ENCODE peak calls at places on chromosomes 11 and 22, in four cellular contexts. F is esophagus muscularis mucosa, I is thoracic aorta, Z is colonic mucosa. X is an unnamed sample. For H3K4me1, the result is how much of the 10 kb centered on the place peaks cover.

GRCh38 chr11:1470681-1471611 is 15.6 kb downstream of the MOB2 start:
- DNase-seq in I (no peak), Z (no peak), F (no peak), X (no peak)

GRCh38 chr11:6682591-6682935 is 577 bp downstream of the MRPL17 start:
- DNase-seq in Z (no peak), I (no peak), F (no peak), X (no peak)

GRCh38 chr11:1983601-1983961 is 14.1 kb downstream of the H19 start:
- DNase-seq in I (no peak), Z (no peak), F (no peak), X (no peak)

GRCh38 chr11:100735949-100736675 is 49.0 kb downstream of the ARHGAP42 start:
- DNase-seq in F (no peak), Z (no peak), I (no peak), X (no peak)

GRCh38 chr11:72235351-72236057 is 8.5 kb downstream of the PHOX2A start:
- DNase-seq in F (no peak), Z (no peak), I (no peak), X (peak)

GRCh38 chr11:104254347-104254746 is 90.4 kb upstream of the PDGFD start:
- DNase-seq in F (no peak), I (no peak), Z (peak), X (peak)

GRCh38 chr11:19922689-19923035 is 210.0 kb downstream of the NAV2 start:
- DNase-seq in F (no peak), Z (no peak), I (no peak), X (no peak)

GRCh38 chr11:91978747-91979146 is 245.9 kb upstream of the FAT3 start:
- DNase-seq in F (no peak), I (no peak), Z (no peak), X (no peak)

GRCh38 chr11:67311556-67312082 is 8.3 kb downstream of the SSH3 start:
- DNase-seq in Z (no peak), F (no peak), I (no peak), X (peak)

GRCh38 chr11:10351435-10351767 is 46.5 kb downstream of the ADM start:
- DNase-seq in I (no peak), Z (no peak), F (no peak), X (no peak)

GRCh38 chr11:20050048-20050447 is 110.2 kb downstream of the DBX1 start:
- DNase-seq in I (no peak), F (no peak), Z (no peak), X (no peak)

GRCh38 chr22:39428597-39429071 is 28.2 kb upstream of the MGAT3 start:
- DNase-seq in Z (no peak), F (no peak), I (no peak), X (no peak)

GRCh38 chr22:42365337-42365865 is 66.8 kb downstream of the NFAM1 start:
- DNase-seq in I (no peak), F (no peak), Z (no peak), X (no peak)
- H3K4me3 ChIP-seq in I (peak), F (no peak), Z (no peak), X (no peak)

GRCh38 chr22:23754980-23755636 is 883 bp upstream of the VPREB3 start:
- DNase-seq in F (no peak), I (no peak), Z (no peak), X (no peak)

GRCh38 chr22:23754220-23754919 is at the start of gene VPREB3:
- DNase-seq in F (no peak), Z (no peak), I (no peak), X (no peak)

GRCh38 chr22:23753371-23753770 is 854 bp downstream of the VPREB3 start:
- DNase-seq in F (no peak), Z (no peak), I (no peak), X (no peak)

GRCh38 chr22:23756891-23757290 is 2.7 kb upstream of the VPREB3 start:
- DNase-seq in Z (no peak), I (no peak), F (no peak), X (no peak)

DNA sequence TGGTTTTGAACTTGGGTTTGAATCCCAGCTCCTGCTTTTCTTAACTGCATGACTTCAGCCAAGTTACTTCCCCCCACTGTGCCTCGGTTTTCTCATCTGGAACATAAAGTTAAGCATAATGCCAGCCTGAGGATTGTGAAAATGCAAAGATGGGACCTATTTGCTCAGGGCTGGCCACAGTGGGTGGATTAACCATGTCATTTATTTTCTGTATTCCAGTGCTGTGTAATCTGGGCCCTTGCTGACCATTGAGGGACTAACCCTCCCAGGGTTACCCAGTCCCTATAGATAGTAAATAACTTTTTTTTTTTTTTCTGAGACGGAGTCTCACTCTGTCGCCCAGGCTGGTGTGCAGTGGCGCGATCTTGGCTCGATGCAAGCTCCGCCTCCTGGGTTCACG is 1.5 kb upstream of the VPREB3 start:
- DNase-seq in F (no peak), Z (no peak), I (no peak), X (no peak)
- H3K4me1 ChIP-seq in F (under half), Z (under half), I (under half), X (under half)

DNA sequence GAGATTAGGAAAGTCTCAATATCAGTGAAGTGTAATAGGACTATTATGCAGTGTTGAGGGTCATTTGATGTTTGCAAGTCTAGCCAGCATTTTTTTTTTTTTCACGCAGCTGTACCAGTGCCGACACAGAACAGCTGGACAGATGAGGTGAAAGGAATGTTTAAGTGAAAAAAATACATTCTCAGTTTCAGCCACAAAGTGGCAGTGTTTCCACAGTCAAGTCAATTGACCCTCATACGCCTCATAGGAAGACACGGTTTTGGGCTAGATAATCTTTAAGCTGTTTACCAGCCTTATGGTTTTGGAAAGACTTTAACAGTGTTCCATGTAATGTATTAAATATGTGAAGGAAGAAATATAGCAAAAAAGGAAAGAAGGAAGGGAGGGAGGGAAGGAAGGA is 349.9 kb upstream of the ANO3 start:
- DNase-seq in I (no peak), Z (peak), F (no peak), X (no peak)
- TF ChIP-seq CTCF in I (peak), Z (peak), F (peak), X (peak)

GRCh38 chr22:30607300-30607930 is 441 bp downstream of the TCN2 start:
- DNase-seq in F (no peak), Z (no peak), I (no peak), X (no peak)
- H3K4me3 ChIP-seq in F (peak), Z (peak), I (peak), X (peak)

GRCh38 chr11:12091957-12092558 is 18.3 kb upstream of the MICAL2 start:
- DNase-seq in Z (peak), F (no peak), I (no peak), X (no peak)
- H3K4me1 ChIP-seq in Z (under half), F (under half), I (half or more), X (half or more)

GRCh38 chr11:44351898-44352498 is 42.1 kb upstream of the ALX4 start:
- DNase-seq in Z (no peak), F (no peak), I (no peak), X (peak)
- TF ChIP-seq CTCF in Z (no peak), F (no peak), I (no peak), X (peak)

DNA sequence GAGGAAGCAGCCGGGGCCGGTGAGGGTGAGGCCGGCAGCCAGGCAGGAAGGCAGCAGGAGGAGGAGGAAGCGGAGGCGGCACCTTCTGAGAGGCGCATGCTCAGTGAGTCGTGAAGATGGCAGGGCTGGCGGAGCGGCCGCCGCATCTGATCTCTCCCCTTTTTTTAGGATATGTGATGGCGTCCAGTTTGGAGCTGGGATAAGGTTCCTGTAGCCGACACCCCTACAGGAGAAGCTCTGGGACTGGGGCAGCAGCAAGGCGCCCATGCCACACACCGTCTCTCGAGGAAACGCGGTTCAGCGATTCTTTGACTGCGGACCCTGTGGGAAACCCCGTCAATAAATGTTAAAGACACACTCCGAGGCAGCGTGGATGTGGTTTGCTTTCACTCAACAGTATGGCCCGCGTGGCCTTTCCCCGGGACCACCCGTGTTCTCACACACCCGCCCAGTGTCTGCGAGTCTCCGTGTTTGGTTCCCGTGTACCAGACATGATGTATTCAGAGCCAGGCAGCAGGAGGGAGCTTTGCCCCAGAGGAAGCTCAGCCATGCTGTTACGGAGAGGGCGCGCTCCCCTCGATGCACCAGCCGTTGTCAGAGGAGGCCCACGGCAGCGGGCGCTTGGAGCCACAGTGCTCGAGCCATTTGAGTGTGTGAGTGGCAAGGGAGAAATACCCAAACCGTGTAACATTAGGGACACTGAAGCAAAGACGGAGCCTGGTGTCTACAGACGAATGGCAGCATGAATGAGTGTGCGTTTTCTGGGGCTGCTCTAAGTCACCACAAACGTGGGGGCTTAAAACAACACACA is 27.7 kb upstream of the PARVB start:
- DNase-seq in I (no peak), F (no peak), Z (peak), X (peak)
- H3K4me3 ChIP-seq in I (peak), F (no peak), Z (no peak), X (peak)

GRCh38 chr11:73651661-73652045 is 5.3 kb downstream of the PLEKHB1 start:
- DNase-seq in I (no peak), Z (no peak), F (no peak), X (no peak)

GRCh38 chr11:73650400-73650799 is 4.0 kb downstream of the PLEKHB1 start:
- DNase-seq in I (no peak), F (no peak), Z (no peak), X (no peak)

GRCh38 chr11:73652856-73653559 is 6.6 kb downstream of the PLEKHB1 start:
- DNase-seq in Z (no peak), F (no peak), I (no peak), X (peak)

GRCh38 chr11:73651252-73651651 is 4.9 kb downstream of the PLEKHB1 start:
- DNase-seq in F (no peak), Z (no peak), I (no peak), X (no peak)

GRCh38 chr11:73652046-73652730 is 5.8 kb downstream of the PLEKHB1 start:
- DNase-seq in F (no peak), Z (peak), I (no peak), X (peak)
- H3K4me1 ChIP-seq in F (under half), Z (under half), I (under half), X (under half)

DNA sequence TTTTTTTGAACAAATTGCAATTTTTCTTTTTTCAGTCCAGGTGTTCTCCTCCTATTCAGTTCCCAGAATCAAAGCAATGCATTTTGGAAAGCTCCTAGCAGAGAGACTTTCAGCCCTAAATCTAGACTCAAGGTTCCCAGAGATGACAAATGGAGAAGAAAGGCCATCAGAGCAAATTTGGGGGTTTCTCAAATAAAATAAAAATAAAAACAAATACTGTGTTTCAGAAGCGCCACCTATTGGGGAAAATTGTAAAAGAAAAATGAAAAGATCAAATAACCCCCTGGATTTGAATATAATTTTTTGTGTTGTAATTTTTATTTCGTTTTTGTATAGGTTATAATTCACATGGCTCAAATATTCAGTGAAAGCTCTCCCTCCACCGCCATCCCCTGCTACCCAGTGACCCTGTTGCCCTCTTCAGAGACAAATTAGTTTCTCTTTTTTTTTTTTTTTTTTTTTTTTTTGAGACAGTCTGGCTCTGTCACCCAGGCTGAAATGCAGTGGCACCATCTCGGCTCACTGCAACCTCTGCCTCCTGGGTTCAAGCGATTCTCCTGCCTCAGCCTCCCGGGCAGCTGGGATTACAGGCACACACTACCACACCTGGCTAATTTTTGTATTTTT is 6.2 kb upstream of the UBE4A start:
- DNase-seq in Z (no peak), F (no peak), I (no peak), X (no peak)
- TF ChIP-seq CTCF in Z (peak), F (peak), I (peak), X (peak)